ENCODE peak calls at places on chromosome 21, in ten cellular contexts. E, A, I, O, D, R, L, K, P and G are unnamed samples.
A peak's percentile ranks its signal among the peaks of the same experiment; 100 is the strongest.

GRCh38 chr21:21963911-21964310 is 965.7 kb downstream of the NCAM2 start:
- DNase-seq in E (no peak), A (no peak), I (no peak), O (no peak), D (no peak), R (no peak), L (no peak), K (no peak), P (no peak), G (no peak)

GRCh38 chr21:15207231-15207630 is 142.4 kb upstream of the NRIP1 start:
- DNase-seq in E (no peak), A (no peak), I (no peak), O (no peak), D (no peak), R (no peak), L (no peak), K (no peak), P (no peak), G (no peak)

GRCh38 chr21:30615199-30615598 is 1.0 kb upstream of the KRTAP20-1 start:
- DNase-seq in E (no peak), A (no peak), I (no peak), O (no peak), D (no peak), R (no peak), L (no peak), K (no peak), P (no peak), G (no peak)

GRCh38 chr21:41220208-41220733 is 52.3 kb downstream of the BACE2 start:
- DNase-seq in E (peak; percentile 12), A (peak; percentile 40), I (no peak), O (no peak), D (no peak), R (no peak), L (no peak), K (no peak), P (no peak), G (no peak)

GRCh38 chr21:37891953-37892352 is 24.3 kb downstream of the KCNJ6 start:
- DNase-seq in E (no peak), A (no peak), I (no peak), O (no peak), D (no peak), R (no peak), L (no peak), K (no peak), P (no peak), G (no peak)

GRCh38 chr21:46168659-46169386 is 13.4 kb upstream of the FTCD start:
- DNase-seq in E (no peak), A (no peak), I (no peak), O (no peak), D (no peak), R (no peak), L (no peak), K (no peak), P (no peak), G (no peak)

GRCh38 chr21:25845729-25846256 is 111.0 kb downstream of the GABPA start:
- DNase-seq in E (peak; percentile 13), A (no peak), I (no peak), O (no peak), D (no peak), R (no peak), L (no peak), K (no peak), P (no peak), G (no peak)

GRCh38 chr21:42382915-42383314 is 12.9 kb downstream of the TMPRSS3 start:
- DNase-seq in E (no peak), A (no peak), I (no peak), O (no peak), D (no peak), R (no peak), L (no peak), K (no peak), P (no peak), G (no peak)